ENCODE peak calls at places on chromosomes 13 and 19, in four cellular contexts. H, A, P and D are unnamed samples.

GRCh38 chr13:76758257-76758656 is 127.9 kb downstream of the KCTD12 start:
- DNase-seq in H (no peak), A (no peak), P (no peak), D (no peak)

GRCh38 chr19:38922482-38922881 is 8.1 kb downstream of the SARS2 start:
- DNase-seq in H (no peak), A (no peak), P (no peak), D (no peak)

GRCh38 chr19:46537136-46538097 is 41.8 kb upstream of the PNMA8B start:
- DNase-seq in H (peak; percentile 40), A (peak; percentile 61), P (peak; percentile 68), D (peak; percentile 54)

GRCh38 chr19:46514589-46515289 is 19.1 kb upstream of the PNMA8B start:
- DNase-seq in H (no peak), A (no peak), P (peak; percentile 46), D (no peak)

GRCh38 chr13:41588899-41589298 is 131.5 kb downstream of the RGCC start:
- DNase-seq in H (no peak), A (no peak), P (no peak), D (no peak)

GRCh38 chr19:15379996-15380647 is 535 bp upstream of the AKAP8 start:
- DNase-seq in H (peak; percentile 53), A (peak; percentile 36), P (peak; percentile 89), D (peak; percentile 71)

GRCh38 chr19:50877338-50877737 is 4.1 kb downstream of the KLK2 start:
- DNase-seq in H (no peak), A (no peak), P (peak; percentile 59), D (no peak)

GRCh38 chr19:10380311-10381102 is at the start of gene TYK2:
- DNase-seq in H (peak; percentile 97), A (peak; percentile 97), P (peak; percentile 99), D (peak; percentile 100)

GRCh38 chr19:17220207-17220758 is 5.1 kb downstream of the USE1 start:
- DNase-seq in H (no peak), A (no peak), P (no peak), D (no peak)

GRCh38 chr13:71801781-71802180 is 65.2 kb downstream of the DACH1 start:
- DNase-seq in H (no peak), A (no peak), P (no peak), D (no peak)

GRCh38 chr19:40524133-40524549 is 52.5 kb upstream of the SHKBP1 start:
- DNase-seq in H (no peak), A (no peak), P (no peak), D (no peak)

GRCh38 chr13:29733069-29733700 is 117.2 kb downstream of the UBL3 start:
- DNase-seq in H (no peak), A (no peak), P (no peak), D (no peak)

GRCh38 chr19:52889931-52890330 is 7.5 kb downstream of the ZNF320 start:
- DNase-seq in H (no peak), A (no peak), P (no peak), D (no peak)

GRCh38 chr13:98105929-98106336 is 37.0 kb upstream of the FARP1 start:
- DNase-seq in H (peak; percentile 9), A (no peak), P (no peak), D (no peak)

GRCh38 chr19:17246681-17247425 is 1.1 kb upstream of the NR2F6 start:
- DNase-seq in H (peak; percentile 29), A (no peak), P (no peak), D (no peak)

GRCh38 chr19:43820098-43820860 is 6.8 kb upstream of the ZNF283 start:
- DNase-seq in H (peak; percentile 30), A (no peak), P (peak; percentile 57), D (peak; percentile 19)

GRCh38 chr13:72726721-72727416 is 560 bp downstream of the MZT1 start:
- DNase-seq in H (peak; percentile 50), A (peak; percentile 43), P (peak; percentile 60), D (peak; percentile 23)

GRCh38 chr19:10290876-10291553 is 1.3 kb downstream of the ICAM5 start:
- DNase-seq in H (peak; percentile 40), A (peak; percentile 51), P (peak; percentile 68), D (peak; percentile 66)

GRCh38 chr13:113226873-113227272 is 17.5 kb downstream of the CUL4A start:
- DNase-seq in H (no peak), A (no peak), P (no peak), D (no peak)

GRCh38 chr19:16822648-16823047 is 6.5 kb upstream of the SIN3B start:
- DNase-seq in H (no peak), A (no peak), P (no peak), D (no peak)

GRCh38 chr19:49799798-49800376 is 13.2 kb downstream of the FUZ start:
- DNase-seq in H (no peak), A (no peak), P (peak; percentile 77), D (no peak)

GRCh38 chr19:18730885-18731513 is 47.5 kb downstream of the CRTC1 start:
- DNase-seq in H (no peak), A (no peak), P (no peak), D (no peak)

GRCh38 chr19:51321799-51322198 is 10.4 kb downstream of the IGLON5 start:
- DNase-seq in H (no peak), A (no peak), P (no peak), D (no peak)

GRCh38 chr13:93646247-93646646 is 419.6 kb downstream of the GPC6 start:
- DNase-seq in H (no peak), A (no peak), P (no peak), D (no peak)

GRCh38 chr13:83621765-83622421 is 260.4 kb downstream of the SLITRK1 start:
- DNase-seq in H (no peak), A (no peak), P (no peak), D (no peak)

GRCh38 chr19:11735375-11735774 is 3.4 kb downstream of the ZNF823 start:
- DNase-seq in H (peak; percentile 17), A (no peak), P (no peak), D (no peak)

GRCh38 chr13:32216281-32216680 is 98.9 kb downstream of the ZAR1L start:
- DNase-seq in H (no peak), A (no peak), P (no peak), D (no peak)

GRCh38 chr13:69903081-69903480 is 204.5 kb upstream of the ATXN8OS start:
- DNase-seq in H (peak; percentile 38), A (no peak), P (no peak), D (no peak)

GRCh38 chr13:28357247-28357825 is 137.6 kb downstream of the FLT1 start:
- DNase-seq in H (no peak), A (no peak), P (no peak), D (no peak)

GRCh38 chr13:42048323-42048624 is 174 bp upstream of the DGKH start:
- DNase-seq in H (no peak), A (no peak), P (no peak), D (no peak)

GRCh38 chr13:44920013-44920412 is 69.3 kb downstream of the NUFIP1 start:
- DNase-seq in H (no peak), A (no peak), P (no peak), D (no peak)
- TF ChIP-seq CTCF in H (no peak), A (no peak), P (no peak), D (no peak)

GRCh38 chr19:58227964-58228583 is 640 bp upstream of the ZNF544 start:
- DNase-seq in H (peak; percentile 32), A (no peak), P (no peak), D (no peak)

GRCh38 chr19:58228584-58229254 is at the start of gene ZNF544:
- DNase-seq in H (peak; percentile 79), A (peak; percentile 79), P (peak; percentile 84), D (peak; percentile 90)

GRCh38 chr19:58229255-58229639 is 533 bp downstream of the ZNF544 start:
- DNase-seq in H (peak; percentile 25), A (no peak), P (peak; percentile 55), D (no peak)
- TF ChIP-seq CTCF in H (peak; percentile 25), A (no peak), P (peak; percentile 57), D (peak; percentile 43)

GRCh38 chr19:33905937-33906577 is 109.4 kb downstream of the KCTD15 start:
- DNase-seq in H (peak; percentile 83), A (no peak), P (peak; percentile 87), D (peak; percentile 63)

GRCh38 chr19:33905473-33905936 is 108.8 kb downstream of the KCTD15 start:
- DNase-seq in H (peak; percentile 23), A (no peak), P (peak; percentile 60), D (no peak)

GRCh38 chr19:33914599-33914998 is 117.9 kb downstream of the KCTD15 start:
- DNase-seq in H (no peak), A (no peak), P (no peak), D (no peak)

GRCh38 chr19:33906578-33907335 is 110.1 kb downstream of the KCTD15 start:
- DNase-seq in H (no peak), A (no peak), P (peak; percentile 58), D (peak; percentile 34)

DNA sequence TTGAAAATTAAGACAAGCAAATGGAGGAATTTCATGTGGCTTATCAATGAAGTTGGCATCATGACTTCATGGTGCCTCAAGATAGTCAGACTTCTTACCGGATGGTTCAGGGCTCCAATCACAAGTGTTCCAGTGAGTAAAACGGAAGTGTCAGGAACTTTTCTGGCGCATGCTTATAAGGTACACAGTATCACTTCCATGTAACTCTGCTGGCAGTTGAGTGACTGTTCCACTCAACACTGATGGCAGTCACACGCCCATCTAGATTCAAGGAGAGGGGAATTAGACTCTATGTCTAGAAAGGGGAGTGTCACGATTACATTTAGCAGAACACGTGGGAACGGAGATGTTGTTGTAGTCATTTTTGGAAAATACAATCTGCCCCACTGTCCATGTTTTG is 114.3 kb downstream of the KCTD15 start:
- DNase-seq in H (no peak), A (no peak), P (no peak), D (no peak)
- TF ChIP-seq CTCF in H (no peak), A (no peak), P (no peak), D (no peak)

GRCh38 chr13:51733656-51734334 is 70.2 kb downstream of the DHRS12 start:
- DNase-seq in H (no peak), A (no peak), P (no peak), D (no peak)
- TF ChIP-seq CTCF in H (no peak), A (no peak), P (no peak), D (no peak)

GRCh38 chr13:23081246-23081645 is 99.5 kb upstream of the SGCG start:
- DNase-seq in H (no peak), A (no peak), P (no peak), D (no peak)
- TF ChIP-seq CTCF in H (no peak), A (no peak), P (no peak), D (no peak)

DNA sequence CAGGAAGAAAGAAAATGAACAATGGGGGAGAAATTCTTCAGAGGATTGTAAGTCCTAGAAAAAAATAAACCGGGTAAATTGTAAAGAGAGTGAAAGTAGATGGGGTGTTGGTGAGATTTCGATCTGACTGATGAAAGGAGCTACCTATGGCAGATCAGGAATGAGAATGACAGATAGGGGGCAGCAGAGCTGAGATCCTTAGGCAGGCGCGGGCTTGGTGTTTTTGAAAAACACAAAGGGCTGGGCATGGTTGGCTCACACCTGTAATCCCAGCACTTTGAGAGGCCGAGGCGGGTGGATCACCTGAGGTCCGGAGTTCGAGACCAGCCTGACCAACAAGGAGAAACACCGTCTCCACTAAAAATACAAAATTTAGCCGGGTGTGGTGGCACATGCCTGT is 1468.6 kb upstream of the SLC10A2 start:
- DNase-seq in H (no peak), A (no peak), P (peak; percentile 61), D (no peak)
- TF ChIP-seq CTCF in H (peak; percentile 6), A (peak; percentile 4), P (peak; percentile 65), D (peak; percentile 32)

DNA sequence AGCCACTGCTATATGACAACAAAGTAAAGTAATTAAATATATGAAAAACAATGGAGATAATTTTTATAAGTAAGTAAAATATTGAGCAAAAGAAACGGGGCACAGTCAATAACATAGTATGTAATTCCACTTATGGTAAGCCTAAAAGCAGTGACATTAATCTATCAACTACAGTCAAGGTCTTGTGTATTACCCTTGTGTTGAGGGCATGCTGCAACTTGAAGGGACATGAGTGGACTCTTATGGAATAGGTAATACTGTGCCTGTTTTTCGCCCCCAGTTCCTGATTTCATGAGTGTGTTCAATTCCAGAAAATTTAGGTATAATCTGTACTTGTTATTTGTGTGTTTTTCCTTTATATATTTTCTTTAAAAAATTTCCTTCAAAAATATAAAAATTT is 201.3 kb upstream of the SLITRK6 start:
- DNase-seq in H (no peak), A (no peak), P (no peak), D (no peak)
- TF ChIP-seq CTCF in H (no peak), A (no peak), P (no peak), D (no peak)